ENCODE peak calls at places on chromosomes 7 and 10, in five cellular contexts. R is K562, V is HepG2, Q is GM12878, O is H1. L is an unnamed sample.

GRCh38 chr7:134547738-134548054 is 1.2 kb upstream of the AKR1B15 start:
- DNase-seq in O (no peak), Q (peak), R (peak), V (no peak), L (peak)

GRCh38 chr10:121509776-121510175 is 88.5 kb downstream of the FGFR2 start:
- DNase-seq in V (no peak), Q (no peak), O (no peak), R (no peak), L (no peak)

GRCh38 chr10:72133517-72133916 is 45.2 kb upstream of the SPOCK2 start:
- DNase-seq in R (peak), O (no peak), Q (peak), V (peak), L (no peak)

GRCh38 chr10:10872035-10872673 is 145.5 kb upstream of the CELF2 start:
- DNase-seq in V (no peak), R (no peak), O (no peak), Q (no peak), L (no peak)

GRCh38 chr10:88042162-88043100 is 179.0 kb downstream of the PTEN start:
- DNase-seq in O (no peak), V (no peak), Q (no peak), R (peak), L (no peak)

GRCh38 chr10:133614830-133615580 is 11.6 kb downstream of the FRG2B start:
- DNase-seq in V (no peak), Q (no peak), O (no peak), R (no peak), L (no peak)

GRCh38 chr10:133038276-133038823 is 49.4 kb upstream of the ADGRA1 start:
- DNase-seq in V (no peak), O (no peak), R (no peak), Q (no peak), L (no peak)

GRCh38 chr10:3222068-3222467 is 49.5 kb upstream of the PITRM1 start:
- DNase-seq in R (peak), O (no peak), Q (no peak), V (no peak), L (peak)

GRCh38 chr10:13225601-13226000 is 8.6 kb downstream of the UCMA start:
- DNase-seq in Q (no peak), O (no peak), V (no peak), R (no peak), L (no peak)

GRCh38 chr7:150481207-150481920 is 30.9 kb downstream of the GIMAP8 start:
- DNase-seq in V (no peak), O (no peak), Q (no peak), R (no peak), L (no peak)

GRCh38 chr10:83617692-83618325 is 521.5 kb upstream of the GHITM start:
- DNase-seq in V (no peak), O (no peak), R (no peak), Q (no peak), L (no peak)

GRCh38 chr7:157386979-157387800 is 50.4 kb downstream of the DNAJB6 start:
- DNase-seq in Q (peak), R (peak), V (peak), O (peak), L (peak)

GRCh38 chr10:132158122-132158741 is 28.5 kb upstream of the DPYSL4 start:
- DNase-seq in Q (no peak), V (no peak), O (no peak), R (no peak), L (no peak)

GRCh38 chr7:121544726-121545125 is 148.6 kb upstream of the FAM3C start:
- DNase-seq in R (no peak), O (no peak), V (peak), Q (no peak), L (peak)

GRCh38 chr10:117536359-117536861 is 6.1 kb upstream of the EMX2 start:
- DNase-seq in O (no peak), R (no peak), Q (no peak), V (no peak), L (no peak)

GRCh38 chr7:157072361-157072760 is 61.9 kb upstream of the MNX1 start:
- DNase-seq in R (no peak), V (no peak), Q (no peak), O (no peak), L (no peak)

GRCh38 chr7:100017300-100017699 is 1.9 kb downstream of the ZKSCAN1 start:
- DNase-seq in V (peak), Q (no peak), O (no peak), R (no peak), L (no peak)

GRCh38 chr7:100022621-100023020 is 7.2 kb downstream of the ZKSCAN1 start:
- DNase-seq in R (no peak), Q (no peak), O (no peak), V (peak), L (peak)

GRCh38 chr7:100017875-100018274 is 2.5 kb downstream of the ZKSCAN1 start:
- DNase-seq in R (no peak), O (no peak), V (no peak), Q (no peak), L (no peak)

GRCh38 chr7:100021297-100021696 is 5.9 kb downstream of the ZKSCAN1 start:
- DNase-seq in R (no peak), V (no peak), O (no peak), Q (no peak), L (no peak)

DNA sequence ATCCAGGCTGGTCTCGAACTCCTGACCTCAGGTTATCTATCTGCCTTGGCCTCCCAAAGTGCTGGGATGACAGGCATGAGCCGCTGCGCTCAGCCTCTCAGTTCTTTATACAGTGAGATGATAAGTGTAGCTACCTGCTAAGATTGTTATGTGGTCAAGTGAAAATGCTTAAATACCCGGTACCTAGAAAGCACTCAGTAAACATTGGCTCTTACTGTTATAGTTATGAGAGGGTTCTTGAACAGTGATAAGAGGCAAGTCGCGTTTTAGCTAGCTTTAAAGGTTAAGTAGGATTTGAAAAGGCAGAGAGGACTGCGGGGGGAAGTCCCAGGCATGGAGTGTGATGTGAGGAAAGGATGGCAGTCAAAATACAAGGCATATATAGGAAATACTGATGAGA is 4.5 kb downstream of the ZKSCAN1 start:
- DNase-seq in O (no peak), R (no peak), V (no peak), Q (no peak), L (no peak)
- TF ChIP-seq HDAC2 in O (no peak), R (no peak), V (no peak), Q (no peak), L (no peak)

DNA sequence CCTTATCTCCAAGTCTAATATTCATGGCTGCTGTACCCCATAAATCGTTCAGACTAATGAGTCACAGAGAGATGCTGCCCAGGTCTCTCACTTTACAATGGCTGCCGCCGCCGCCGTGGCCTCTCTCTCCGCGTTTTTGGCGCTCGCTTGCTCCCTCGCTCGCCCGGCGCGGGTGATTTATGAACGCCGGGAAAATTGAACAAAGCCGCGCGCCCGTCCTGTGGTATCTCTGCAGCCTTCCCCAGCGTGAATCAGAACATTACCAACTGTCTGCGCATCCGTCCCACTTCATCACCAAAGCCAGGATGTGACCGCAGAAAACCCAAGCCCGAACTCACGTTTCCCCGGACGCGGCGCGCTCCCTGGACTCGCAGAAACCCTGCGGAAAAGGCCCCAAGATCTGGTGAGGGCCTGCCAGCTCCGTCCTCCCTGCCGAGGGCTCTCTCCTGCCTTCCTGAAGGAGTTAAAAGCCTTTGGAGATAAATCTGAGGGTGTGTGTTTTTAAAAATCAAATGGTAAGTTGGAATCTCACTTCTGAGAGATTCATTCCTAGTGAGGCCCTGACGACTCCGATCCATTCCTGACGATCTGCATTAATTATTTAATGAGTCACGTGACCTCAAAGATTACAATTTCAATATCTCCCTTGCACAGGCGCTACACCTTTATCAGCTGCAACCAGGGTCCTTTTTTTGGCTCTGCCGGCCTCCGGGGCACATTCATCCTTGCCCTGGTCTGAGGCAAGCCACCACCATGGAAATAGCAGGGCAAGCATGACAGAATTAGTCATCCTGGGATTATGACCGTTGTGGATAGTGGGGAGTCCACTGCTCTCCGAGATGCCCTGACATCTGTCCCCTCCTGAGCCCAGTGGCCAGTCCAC is 6.2 kb downstream of the HOXA4 start:
- DNase-seq in V (no peak), Q (no peak), R (no peak), O (peak), L (no peak)
- TF ChIP-seq HDAC2 in V (no peak), Q (no peak), R (no peak), O (no peak), L (no peak)

GRCh38 chr10:125023269-125023668 is 81.3 kb downstream of the ZRANB1 start:
- DNase-seq in O (no peak), R (no peak), Q (no peak), V (peak), L (no peak)
- TF ChIP-seq HDAC2 in O (no peak), R (no peak), Q (no peak), V (no peak), L (no peak)

GRCh38 chr10:15801641-15802040 is 58.7 kb downstream of the MINDY3 start:
- DNase-seq in Q (no peak), R (no peak), O (no peak), V (no peak), L (no peak)

GRCh38 chr10:15805395-15806058 is 54.8 kb downstream of the MINDY3 start:
- DNase-seq in R (peak), O (no peak), Q (no peak), V (no peak), L (no peak)

GRCh38 chr10:15804109-15804508 is 56.2 kb downstream of the MINDY3 start:
- DNase-seq in O (no peak), Q (no peak), V (no peak), R (no peak), L (no peak)

GRCh38 chr10:15797346-15797745 is 63.0 kb downstream of the MINDY3 start:
- DNase-seq in O (no peak), V (no peak), Q (no peak), R (no peak), L (no peak)

DNA sequence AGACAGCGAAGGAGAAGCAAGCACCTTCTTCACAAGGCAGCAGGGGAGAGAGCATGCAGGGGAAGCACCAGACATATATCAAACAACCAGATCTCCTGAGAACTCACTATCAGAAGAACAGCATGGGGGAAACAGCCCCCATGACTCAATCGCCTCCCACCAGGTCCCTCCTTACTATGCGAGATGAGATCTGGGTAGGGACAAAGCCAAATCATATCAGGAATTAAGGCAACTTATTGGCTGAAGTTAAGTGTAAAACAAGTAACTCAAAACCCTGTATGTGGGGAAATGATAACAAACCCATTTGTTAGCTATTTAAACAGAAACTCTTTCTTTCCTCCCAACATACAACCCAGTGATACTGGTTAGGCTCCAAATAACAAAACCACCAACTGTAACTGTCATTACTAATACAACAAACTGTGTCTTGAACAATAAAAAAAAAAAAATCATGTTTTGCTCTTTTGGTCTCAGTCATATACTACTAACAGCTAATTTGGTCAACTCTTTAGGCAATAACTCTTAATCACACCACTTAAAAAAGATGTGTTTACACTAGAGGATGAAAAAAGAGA is 57.8 kb downstream of the MINDY3 start:
- DNase-seq in O (no peak), V (no peak), R (peak), Q (no peak), L (no peak)
- TF ChIP-seq HDAC2 in O (no peak), V (no peak), R (peak), Q (no peak), L (no peak)

DNA sequence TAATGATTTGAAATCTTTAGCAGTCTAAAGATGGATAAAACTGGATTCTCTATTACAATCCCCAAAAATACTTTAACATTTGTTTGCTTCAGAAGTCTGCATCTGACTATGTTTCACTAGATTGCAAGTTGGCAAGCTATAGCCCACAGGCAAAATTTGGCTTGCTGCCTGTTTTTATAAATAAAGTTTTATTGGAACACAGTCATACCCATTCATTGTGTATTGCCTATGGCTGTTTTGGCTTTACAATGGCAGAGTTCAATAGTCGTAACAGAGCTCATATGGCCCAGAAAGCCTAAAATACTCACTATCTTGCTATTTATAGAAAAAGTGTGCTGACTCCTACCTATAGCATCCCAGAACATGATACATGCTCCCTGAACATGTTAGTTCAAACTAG is 89.0 kb upstream of the GPR141 start:
- DNase-seq in Q (no peak), R (no peak), O (no peak), V (no peak), L (no peak)
- TF ChIP-seq HDAC2 in Q (no peak), R (no peak), O (no peak), V (no peak), L (no peak)

GRCh38 chr7:25192043-25192442 is 36.2 kb downstream of the NPVF start:
- DNase-seq in V (no peak), R (no peak), O (no peak), Q (no peak), L (no peak)
- TF ChIP-seq HDAC2 in V (no peak), R (no peak), O (no peak), Q (no peak), L (no peak)

DNA sequence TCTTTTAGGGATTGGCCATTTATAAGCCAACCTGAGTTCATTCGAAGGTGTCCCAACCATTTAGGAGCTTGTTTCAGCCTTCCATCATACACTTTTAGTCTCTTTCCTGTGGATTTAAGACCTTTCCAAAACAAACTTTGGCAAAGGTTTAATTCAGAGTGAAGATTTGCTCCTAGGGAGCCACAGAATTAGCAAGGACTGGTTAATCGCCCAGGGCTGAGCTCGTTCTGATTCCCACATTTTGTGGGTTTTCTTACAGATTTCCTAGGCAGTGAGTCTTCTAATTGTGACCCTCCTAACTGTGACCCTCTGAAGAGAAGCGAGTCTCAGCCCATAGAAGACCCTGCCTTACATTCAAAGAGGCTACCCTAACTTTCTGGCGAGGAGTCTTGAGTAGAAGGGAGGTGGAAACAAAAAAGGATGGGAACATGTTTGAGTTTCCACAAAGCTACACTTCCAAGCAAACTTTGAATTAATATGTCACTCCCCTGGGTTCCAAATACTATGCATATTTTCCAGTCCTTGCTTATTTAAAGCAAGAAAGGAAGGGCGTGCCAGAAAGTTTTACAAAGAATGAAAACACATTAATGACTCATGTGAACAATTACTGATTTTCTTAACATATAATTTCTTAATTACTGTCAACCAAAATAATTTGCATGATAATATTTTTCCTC is 118.3 kb downstream of the ARID5B start:
- DNase-seq in R (no peak), Q (no peak), O (no peak), V (no peak), L (no peak)
- TF ChIP-seq HDAC2 in R (no peak), Q (no peak), O (no peak), V (no peak), L (no peak)

GRCh38 chr7:8208661-8209060 is 53.3 kb downstream of the ICA1 start:
- DNase-seq in R (no peak), V (no peak), O (no peak), Q (no peak), L (no peak)
- TF ChIP-seq HDAC2 in R (no peak), V (no peak), O (no peak), Q (no peak), L (no peak)

GRCh38 chr7:84529480-84530205 is 335.1 kb upstream of the SEMA3A start:
- DNase-seq in Q (no peak), V (no peak), O (no peak), R (no peak), L (peak)
- TF ChIP-seq HDAC2 in Q (no peak), V (no peak), O (no peak), R (no peak), L (no peak)